ENCODE peak calls at places on chromosome 14, in nine cellular contexts. B, G, K, M, A, I, O, N and F are unnamed samples.

GRCh38 chr14:103091041-103091882 is 3.3 kb upstream of the EXOC3L4 start:
- DNase-seq in B (no peak), G (peak; percentile 56), M (peak; percentile 90), K (peak; percentile 80), O (peak; percentile 62), A (peak; percentile 64), N (no peak), I (peak; percentile 83), F (peak; percentile 96)

GRCh38 chr14:37091651-37092050 is 80.8 kb downstream of the SLC25A21 start:
- DNase-seq in K (no peak), I (no peak), M (no peak), G (no peak), O (no peak), A (no peak), B (no peak), N (peak; percentile 40), F (no peak)

GRCh38 chr14:104545151-104545931 is 34.2 kb upstream of the C14orf180 start:
- DNase-seq in B (no peak), G (no peak), A (no peak), O (no peak), I (no peak), M (no peak), N (no peak), K (no peak), F (peak; percentile 47)

GRCh38 chr14:50061664-50062437 is 54.5 kb downstream of the VCPKMT start:
- DNase-seq in O (peak; percentile 94), B (no peak), G (peak; percentile 63), I (no peak), N (no peak), M (peak; percentile 94), K (peak; percentile 54), A (no peak), F (no peak)

GRCh38 chr14:58878740-58879139 is 241.0 kb downstream of the DACT1 start:
- DNase-seq in B (no peak), K (no peak), O (no peak), G (peak; percentile 41), N (no peak), M (no peak), I (no peak), A (no peak), F (peak; percentile 5)

GRCh38 chr14:74945261-74945851 is 10.0 kb downstream of the PGF start:
- DNase-seq in I (peak; percentile 70), K (peak; percentile 44), O (peak; percentile 50), N (no peak), M (peak; percentile 63), B (no peak), A (no peak), G (peak; percentile 49), F (peak; percentile 94)

GRCh38 chr14:89983375-89983774 is 27.6 kb downstream of the TDP1 start:
- DNase-seq in N (no peak), G (no peak), K (no peak), B (no peak), M (no peak), I (no peak), O (no peak), A (no peak), F (no peak)

GRCh38 chr14:101810897-101811620 is 49.5 kb downstream of the PPP2R5C start:
- DNase-seq in M (no peak), G (peak; percentile 60), O (no peak), K (no peak), N (no peak), B (no peak), A (no peak), I (no peak), F (no peak)

GRCh38 chr14:106872619-106873446 is 1346.5 kb downstream of the TMEM121 start:
- DNase-seq in I (peak; percentile 73), A (peak; percentile 39), M (peak; percentile 96), B (no peak), K (peak; percentile 88), O (peak; percentile 90), G (peak; percentile 83), N (peak; percentile 43), F (peak; percentile 25)

GRCh38 chr14:33765251-33765650 is 185.6 kb downstream of the EGLN3 start:
- DNase-seq in O (no peak), M (no peak), K (no peak), B (no peak), N (no peak), A (peak; percentile 19), I (peak; percentile 89), G (no peak), F (peak; percentile 75)

GRCh38 chr14:28676481-28676880 is 90.1 kb upstream of the FOXG1 start:
- DNase-seq in I (no peak), K (no peak), A (no peak), N (peak; percentile 42), B (no peak), O (no peak), M (no peak), G (peak; percentile 98), F (no peak)

GRCh38 chr14:90692826-90693225 is 123.4 kb downstream of the TTC7B start:
- DNase-seq in K (no peak), N (no peak), A (no peak), M (no peak), G (no peak), B (no peak), O (no peak), I (no peak), F (no peak)

GRCh38 chr14:61695695-61696527 is 598 bp downstream of the HIF1A start:
- DNase-seq in B (peak; percentile 9), M (peak; percentile 80), G (peak; percentile 57), I (peak; percentile 73), N (peak; percentile 53), A (peak; percentile 60), K (peak; percentile 77), O (peak; percentile 59), F (peak; percentile 79)

GRCh38 chr14:90815817-90816662 is at the start of gene TTC7B:
- DNase-seq in I (peak; percentile 63), K (peak; percentile 59), G (peak; percentile 50), N (peak; percentile 45), B (no peak), A (peak; percentile 62), O (peak; percentile 20), M (no peak), F (peak; percentile 98)

GRCh38 chr14:91202234-91202974 is 42.1 kb downstream of the GPR68 start:
- DNase-seq in O (no peak), A (peak; percentile 45), I (peak; percentile 42), B (no peak), K (no peak), N (no peak), G (peak; percentile 52), M (no peak), F (no peak)

GRCh38 chr14:61337893-61338292 is 16.5 kb downstream of the PRKCH start:
- DNase-seq in O (no peak), I (no peak), G (no peak), K (peak; percentile 55), A (no peak), N (no peak), B (no peak), M (peak; percentile 80), F (no peak)

GRCh38 chr14:24275524-24276139 is 4.2 kb upstream of the RABGGTA start:
- DNase-seq in I (peak; percentile 28), G (no peak), N (no peak), K (no peak), A (no peak), B (no peak), O (peak; percentile 52), M (no peak), F (peak; percentile 80)

GRCh38 chr14:91371011-91371989 is 46.3 kb downstream of the CCDC88C start:
- DNase-seq in I (no peak), N (no peak), G (no peak), K (no peak), O (no peak), B (no peak), M (no peak), A (no peak), F (no peak)

DNA sequence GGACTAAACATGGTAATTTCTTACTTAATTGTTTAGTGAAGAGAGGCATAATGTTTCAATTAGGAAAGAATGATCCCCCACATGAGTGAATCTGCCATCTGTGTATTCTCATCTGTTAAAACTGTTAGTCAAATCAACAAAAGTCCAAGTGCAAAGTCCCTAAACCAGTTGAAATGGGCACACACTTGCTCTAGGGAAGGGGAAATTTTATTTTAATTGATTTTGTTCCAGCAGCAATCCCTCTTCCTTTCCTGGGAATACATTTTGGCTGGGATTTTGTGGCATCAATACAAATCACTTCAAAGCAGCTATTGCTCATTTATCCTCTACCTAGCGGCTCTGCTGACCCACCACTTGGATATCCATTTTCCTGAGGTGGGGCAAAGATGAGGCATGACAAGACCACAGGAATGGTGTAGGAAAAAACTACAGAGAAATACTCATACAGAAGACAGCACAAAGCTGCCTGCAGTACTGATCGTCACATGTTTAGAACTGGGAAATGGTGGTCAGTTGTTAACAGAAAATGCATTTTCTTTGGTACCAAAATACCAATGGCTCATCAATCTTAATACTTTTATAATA is 9.9 kb upstream of the SSTR1 start:
- DNase-seq in I (no peak), O (no peak), G (no peak), K (no peak), B (no peak), M (no peak), N (no peak), A (no peak), F (no peak)
- H3K4me3 ChIP-seq in I (no peak overlapping the region), O (no peak overlapping the region), G (no peak overlapping the region), K (no peak overlapping the region), B (no peak overlapping the region), M (no peak overlapping the region), N (no peak overlapping the region), A (no peak overlapping the region), F (no peak overlapping the region)

DNA sequence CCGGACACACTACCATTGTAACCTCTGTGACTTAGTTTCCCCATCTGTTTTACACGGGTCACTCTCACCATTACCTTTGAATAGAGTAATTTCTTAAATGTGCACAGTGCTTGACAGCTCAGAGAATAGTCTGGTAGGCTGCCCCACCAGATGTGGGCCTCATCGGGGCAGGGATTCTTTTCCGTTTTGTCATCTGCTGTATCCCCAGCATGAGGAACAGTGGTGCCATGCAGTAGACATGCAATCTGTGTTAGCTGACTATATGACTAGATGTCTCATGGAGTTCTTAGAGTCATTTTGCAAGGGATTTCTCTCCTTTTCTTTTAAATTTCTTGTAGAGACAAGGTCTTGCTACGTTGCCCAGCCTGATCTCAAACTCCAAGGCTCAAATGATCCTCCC is 44.9 kb upstream of the PLEKHG3 start:
- DNase-seq in M (no peak), O (no peak), K (no peak), N (no peak), B (no peak), G (no peak), A (no peak), I (no peak), F (no peak)
- H3K36me3 ChIP-seq in M (no peaks in the 10 kb centered on the region), O (no peaks in the 10 kb centered on the region), K (no peaks in the 10 kb centered on the region), N (no peaks in the 10 kb centered on the region), B (no peaks in the 10 kb centered on the region), G (no peaks in the 10 kb centered on the region), A (no peaks in the 10 kb centered on the region), I (no peaks in the 10 kb centered on the region), F (no peaks in the 10 kb centered on the region)

DNA sequence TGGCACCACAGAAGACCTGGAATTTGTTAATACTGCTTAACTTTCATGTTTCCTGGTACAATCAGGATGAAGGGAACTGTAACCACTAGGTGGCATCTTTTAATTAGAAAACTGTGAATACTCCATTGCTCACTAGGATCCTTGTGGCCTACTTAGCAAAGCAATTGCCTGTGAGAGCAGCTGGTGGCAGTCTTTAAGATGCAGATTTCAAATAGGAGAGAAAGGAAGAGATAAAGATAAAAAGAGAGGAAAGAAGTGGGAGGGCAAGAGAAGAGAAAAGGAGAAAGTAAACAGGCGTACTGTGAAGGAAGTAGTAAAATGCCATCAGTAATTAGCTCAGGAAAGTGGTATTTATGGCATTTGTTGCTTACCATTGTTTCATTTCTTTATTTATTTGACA is 114.5 kb downstream of the RAD51B start:
- DNase-seq in N (no peak), K (no peak), O (peak; percentile 73), A (no peak), I (peak; percentile 43), G (peak; percentile 88), B (no peak), M (peak; percentile 57), F (peak; percentile 72)
- H3K4me3 ChIP-seq in N (no peak overlapping the region), K (no peak overlapping the region), O (no peak overlapping the region), A (no peak overlapping the region), I (no peak overlapping the region), G (no peak overlapping the region), B (no peak overlapping the region), M (no peak overlapping the region), F (no peak overlapping the region)

GRCh38 chr14:73287071-73287470 is 49.8 kb downstream of the PAPLN start:
- DNase-seq in G (no peak), O (no peak), A (no peak), B (no peak), M (no peak), I (no peak), N (no peak), K (no peak), F (no peak)
- H3K36me3 ChIP-seq in G (peaks cover 1% of the 10 kb centered on the region), O (peaks cover 37% of the 10 kb centered on the region), A (peaks cover 82% of the 10 kb centered on the region), B (peaks cover 18% of the 10 kb centered on the region), M (peaks cover 65% of the 10 kb centered on the region), I (peaks cover 68% of the 10 kb centered on the region), N (peaks cover 6% of the 10 kb centered on the region), K (peaks cover 3% of the 10 kb centered on the region), F (peaks cover 4% of the 10 kb centered on the region)